ENCODE peak calls at places on chromosomes 13 and 19, in seven cellular contexts. One of them, this sample, is unnamed.

GRCh38 chr19:29678484-29679106 is 13.3 kb downstream of the PLEKHF1 start:
- DNase-seq in fibroblast of the aortic adventitia: no peak
- DNase-seq in A549: no peak
- DNase-seq in foreskin fibroblast: peak; percentile 71
- DNase-seq in AG04450: no peak
- DNase-seq in tibial artery: peak; percentile 86
- DNase-seq in WERI-Rb-1: no peak
- DNase-seq in this sample: no peak

GRCh38 chr13:64278493-64278892 is 2862.8 kb upstream of the PCDH20 start:
- DNase-seq in fibroblast of the aortic adventitia: peak; percentile 70
- DNase-seq in A549: no peak
- DNase-seq in foreskin fibroblast: peak; percentile 56
- DNase-seq in AG04450: peak; percentile 3
- DNase-seq in tibial artery: no peak
- DNase-seq in WERI-Rb-1: no peak
- DNase-seq in this sample: peak; percentile 57

GRCh38 chr19:45324349-45324907 is 1.8 kb upstream of the CKM start:
- DNase-seq in fibroblast of the aortic adventitia: no peak
- DNase-seq in A549: no peak
- DNase-seq in foreskin fibroblast: no peak
- DNase-seq in AG04450: no peak
- DNase-seq in tibial artery: no peak
- DNase-seq in WERI-Rb-1: peak; percentile 37
- DNase-seq in this sample: no peak

GRCh38 chr19:33564836-33565338 is 43.3 kb upstream of the PEPD start:
- DNase-seq in fibroblast of the aortic adventitia: no peak
- DNase-seq in A549: no peak
- DNase-seq in foreskin fibroblast: no peak
- DNase-seq in AG04450: no peak
- DNase-seq in tibial artery: no peak
- DNase-seq in WERI-Rb-1: no peak
- DNase-seq in this sample: no peak

GRCh38 chr19:10006752-10007323 is 3.5 kb downstream of the COL5A3 start:
- DNase-seq in fibroblast of the aortic adventitia: no peak
- DNase-seq in A549: no peak
- DNase-seq in foreskin fibroblast: no peak
- DNase-seq in AG04450: no peak
- DNase-seq in tibial artery: no peak
- DNase-seq in WERI-Rb-1: no peak
- DNase-seq in this sample: no peak

GRCh38 chr19:45715139-45715538 is 15.6 kb downstream of the FBXO46 start:
- DNase-seq in fibroblast of the aortic adventitia: no peak
- DNase-seq in A549: no peak
- DNase-seq in foreskin fibroblast: peak; percentile 22
- DNase-seq in AG04450: no peak
- DNase-seq in tibial artery: no peak
- DNase-seq in WERI-Rb-1: no peak
- DNase-seq in this sample: no peak

GRCh38 chr19:52190679-52191293 is 934 bp downstream of the PPP2R1A start:
- DNase-seq in fibroblast of the aortic adventitia: peak; percentile 43
- DNase-seq in A549: no peak
- DNase-seq in foreskin fibroblast: peak; percentile 55
- DNase-seq in AG04450: no peak
- DNase-seq in tibial artery: no peak
- DNase-seq in WERI-Rb-1: peak; percentile 15
- DNase-seq in this sample: peak; percentile 45

GRCh38 chr19:48900477-48901452 is 653 bp downstream of the NUCB1 start:
- DNase-seq in fibroblast of the aortic adventitia: peak; percentile 61
- DNase-seq in A549: no peak
- DNase-seq in foreskin fibroblast: peak; percentile 60
- DNase-seq in AG04450: no peak
- DNase-seq in tibial artery: no peak
- DNase-seq in WERI-Rb-1: no peak
- DNase-seq in this sample: peak; percentile 61

GRCh38 chr13:46100191-46100877 is 4.5 kb downstream of the CPB2 start:
- DNase-seq in fibroblast of the aortic adventitia: no peak
- DNase-seq in A549: no peak
- DNase-seq in foreskin fibroblast: peak; percentile 6
- DNase-seq in AG04450: no peak
- DNase-seq in tibial artery: no peak
- DNase-seq in WERI-Rb-1: no peak
- DNase-seq in this sample: peak; percentile 11

GRCh38 chr13:100461309-100462035 is 127.1 kb downstream of the GGACT start:
- DNase-seq in fibroblast of the aortic adventitia: no peak
- DNase-seq in A549: no peak
- DNase-seq in foreskin fibroblast: peak; percentile 11
- DNase-seq in AG04450: no peak
- DNase-seq in tibial artery: no peak
- DNase-seq in WERI-Rb-1: no peak
- DNase-seq in this sample: no peak

DNA sequence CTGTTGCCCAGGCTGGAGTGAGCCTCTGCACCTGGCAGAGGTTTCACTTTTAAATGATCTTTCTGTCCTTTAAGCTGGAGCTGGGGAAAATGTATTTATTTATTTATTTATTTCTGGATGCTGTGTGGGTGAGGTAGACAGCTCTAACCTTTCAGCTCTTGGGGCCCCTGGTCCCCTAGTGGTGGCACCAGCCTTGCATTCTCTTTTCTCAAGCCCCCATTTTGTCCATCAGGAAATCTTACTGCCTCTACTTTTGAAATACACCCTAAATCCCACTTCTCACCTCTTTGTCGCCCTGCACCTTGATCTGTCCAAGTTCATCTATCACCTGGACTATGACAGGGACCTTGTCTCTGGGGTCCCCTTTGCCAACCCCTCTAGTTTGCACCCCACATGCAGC is 2.1 kb upstream of the B9D2 start:
- DNase-seq in fibroblast of the aortic adventitia: no peak
- DNase-seq in A549: peak; percentile 78
- DNase-seq in foreskin fibroblast: no peak
- DNase-seq in AG04450: no peak
- DNase-seq in tibial artery: no peak
- DNase-seq in WERI-Rb-1: no peak
- DNase-seq in this sample: no peak
- TF ChIP-seq CTCF in fibroblast of the aortic adventitia: peak; percentile 29
- TF ChIP-seq CTCF in A549: peak; percentile 26
- TF ChIP-seq CTCF in foreskin fibroblast: no peak
- TF ChIP-seq CTCF in AG04450: peak; percentile 26
- TF ChIP-seq CTCF in tibial artery: no peak
- TF ChIP-seq CTCF in WERI-Rb-1: peak; percentile 16
- TF ChIP-seq CTCF in this sample: peak; percentile 5

GRCh38 chr13:26760835-26761582 is 423 bp upstream of the GPR12 start:
- DNase-seq in fibroblast of the aortic adventitia: no peak
- DNase-seq in A549: no peak
- DNase-seq in foreskin fibroblast: peak; percentile 5
- DNase-seq in AG04450: no peak
- DNase-seq in tibial artery: no peak
- DNase-seq in WERI-Rb-1: no peak
- DNase-seq in this sample: no peak

GRCh38 chr13:26758496-26759155 is 2.0 kb downstream of the GPR12 start:
- DNase-seq in fibroblast of the aortic adventitia: no peak
- DNase-seq in A549: no peak
- DNase-seq in foreskin fibroblast: no peak
- DNase-seq in AG04450: no peak
- DNase-seq in tibial artery: no peak
- DNase-seq in WERI-Rb-1: no peak
- DNase-seq in this sample: no peak

GRCh38 chr13:26759156-26759906 is 1.3 kb downstream of the GPR12 start:
- DNase-seq in fibroblast of the aortic adventitia: no peak
- DNase-seq in A549: no peak
- DNase-seq in foreskin fibroblast: peak; percentile 3
- DNase-seq in AG04450: no peak
- DNase-seq in tibial artery: no peak
- DNase-seq in WERI-Rb-1: no peak
- DNase-seq in this sample: no peak

DNA sequence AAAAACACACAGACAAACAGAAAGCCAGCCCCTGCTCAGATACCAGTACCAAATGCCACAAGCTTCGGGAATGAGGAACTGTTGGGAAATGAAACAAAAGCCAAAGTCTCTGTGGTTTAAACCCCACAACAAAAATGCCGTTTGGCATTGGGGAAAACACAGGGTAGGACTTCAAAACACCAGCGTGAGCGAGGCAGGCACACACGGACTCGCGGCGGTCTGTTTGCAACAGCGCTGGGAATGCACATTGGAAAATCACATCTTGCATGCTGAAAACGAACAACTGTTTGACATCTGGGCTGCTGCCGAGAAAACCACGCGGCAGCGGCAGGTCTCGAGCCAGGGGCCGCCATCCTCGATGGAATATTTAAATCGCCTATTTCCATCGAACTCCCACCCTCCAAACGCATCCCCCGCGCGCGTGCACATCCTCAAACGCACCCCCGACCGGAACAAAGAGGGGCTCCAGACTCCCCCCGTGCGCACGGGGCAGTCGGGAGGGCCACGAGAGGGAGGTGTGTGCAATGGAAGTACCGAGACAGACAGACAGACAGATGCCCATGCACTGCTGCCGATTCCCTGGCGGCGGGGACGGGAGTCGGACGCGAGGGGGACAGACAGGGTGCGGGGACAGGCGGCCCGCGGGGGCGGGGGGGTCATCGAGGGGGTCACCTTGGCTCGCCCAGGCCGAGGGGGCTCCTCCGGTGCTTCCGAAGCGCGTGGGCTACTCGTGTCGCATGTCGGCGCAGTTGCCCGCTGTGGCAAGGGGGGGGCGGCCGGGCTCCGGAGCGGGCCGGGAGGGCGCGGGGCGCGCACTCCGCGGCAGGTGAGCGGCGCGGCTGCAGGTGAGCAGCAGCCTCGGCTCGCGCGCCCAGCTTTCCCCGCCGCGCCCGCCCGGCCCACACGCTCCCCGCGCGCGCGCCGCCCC is at the start of gene GPR12:
- DNase-seq in fibroblast of the aortic adventitia: peak; percentile 11
- DNase-seq in A549: no peak
- DNase-seq in foreskin fibroblast: peak; percentile 39
- DNase-seq in AG04450: no peak
- DNase-seq in tibial artery: no peak
- DNase-seq in WERI-Rb-1: peak; percentile 44
- DNase-seq in this sample: peak; percentile 6
- H3K4me3 ChIP-seq in fibroblast of the aortic adventitia: peak within 1 kb of the TSS; percentile 4
- H3K4me3 ChIP-seq in A549: peak within 1 kb of the TSS; percentile 23
- H3K4me3 ChIP-seq in foreskin fibroblast: peak within 1 kb of the TSS; percentile 24
- H3K4me3 ChIP-seq in AG04450: no peak within 1 kb of the TSS
- H3K4me3 ChIP-seq in tibial artery: peak within 1 kb of the TSS; percentile 45
- H3K4me3 ChIP-seq in WERI-Rb-1: peak within 1 kb of the TSS; percentile 59
- H3K4me3 ChIP-seq in this sample: no peak within 1 kb of the TSS

GRCh38 chr13:110310541-110311491 is 3.7 kb downstream of the COL4A2 start:
- DNase-seq in fibroblast of the aortic adventitia: no peak
- DNase-seq in A549: no peak
- DNase-seq in foreskin fibroblast: no peak
- DNase-seq in AG04450: no peak
- DNase-seq in tibial artery: no peak
- DNase-seq in WERI-Rb-1: peak; percentile 6
- DNase-seq in this sample: no peak

GRCh38 chr13:110308377-110309158 is 1.5 kb downstream of the COL4A2 start:
- DNase-seq in fibroblast of the aortic adventitia: no peak
- DNase-seq in A549: no peak
- DNase-seq in foreskin fibroblast: peak; percentile 79
- DNase-seq in AG04450: no peak
- DNase-seq in tibial artery: no peak
- DNase-seq in WERI-Rb-1: peak; percentile 8
- DNase-seq in this sample: peak; percentile 83

GRCh38 chr13:110309661-110310524 is 2.8 kb downstream of the COL4A2 start:
- DNase-seq in fibroblast of the aortic adventitia: no peak
- DNase-seq in A549: no peak
- DNase-seq in foreskin fibroblast: no peak
- DNase-seq in AG04450: no peak
- DNase-seq in tibial artery: no peak
- DNase-seq in WERI-Rb-1: peak; percentile 3
- DNase-seq in this sample: no peak

GRCh38 chr13:110307697-110308376 is 753 bp downstream of the COL4A2 start:
- DNase-seq in fibroblast of the aortic adventitia: peak; percentile 66
- DNase-seq in A549: no peak
- DNase-seq in foreskin fibroblast: peak; percentile 65
- DNase-seq in AG04450: no peak
- DNase-seq in tibial artery: no peak
- DNase-seq in WERI-Rb-1: peak; percentile 62
- DNase-seq in this sample: no peak

GRCh38 chr13:110309159-110309476 is 2.0 kb downstream of the COL4A2 start:
- DNase-seq in fibroblast of the aortic adventitia: peak; percentile 11
- DNase-seq in A549: no peak
- DNase-seq in foreskin fibroblast: no peak
- DNase-seq in AG04450: no peak
- DNase-seq in tibial artery: no peak
- DNase-seq in WERI-Rb-1: no peak
- DNase-seq in this sample: no peak
- TF ChIP-seq CTCF in fibroblast of the aortic adventitia: no peak
- TF ChIP-seq CTCF in A549: no peak
- TF ChIP-seq CTCF in foreskin fibroblast: no peak
- TF ChIP-seq CTCF in AG04450: no peak
- TF ChIP-seq CTCF in tibial artery: no peak
- TF ChIP-seq CTCF in WERI-Rb-1: no peak
- TF ChIP-seq CTCF in this sample: no peak

DNA sequence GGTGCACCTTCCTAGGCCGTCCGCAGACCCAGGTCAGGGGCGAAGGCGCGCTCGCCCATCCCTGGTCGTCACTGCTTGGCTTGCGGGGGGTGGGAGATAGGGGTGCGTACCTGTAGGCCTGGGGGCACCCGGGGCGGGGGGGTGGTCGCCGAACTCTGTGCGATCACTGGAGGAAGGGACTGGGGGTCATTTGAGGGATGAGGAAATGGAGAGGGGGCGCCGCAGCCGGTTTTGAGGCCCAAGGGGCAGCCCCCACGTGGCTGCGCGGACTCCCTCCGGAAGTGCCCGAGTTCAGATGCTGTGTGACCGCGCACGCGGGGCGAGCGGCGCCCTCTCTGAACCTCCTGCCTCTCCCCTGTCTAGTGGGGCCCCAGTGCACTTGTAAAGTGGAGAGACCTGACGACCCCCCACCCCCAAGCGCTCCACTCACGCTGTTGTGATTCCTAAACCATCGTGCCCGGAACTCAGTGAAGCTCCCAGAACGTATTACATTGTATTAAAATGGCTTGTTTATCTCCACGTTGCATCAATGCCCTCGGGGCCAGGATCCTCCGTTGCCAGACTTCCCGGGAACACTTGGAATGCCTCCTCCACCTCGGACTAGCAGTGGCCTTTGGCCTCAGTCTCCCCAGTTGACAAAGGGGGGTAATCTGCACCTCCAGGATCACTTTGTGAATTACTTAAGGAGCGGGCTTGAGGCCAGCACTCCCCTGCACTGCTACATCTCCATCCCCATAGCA is 3.0 kb upstream of the NANOS3 start:
- DNase-seq in fibroblast of the aortic adventitia: no peak
- DNase-seq in A549: no peak
- DNase-seq in foreskin fibroblast: peak; percentile 45
- DNase-seq in AG04450: no peak
- DNase-seq in tibial artery: no peak
- DNase-seq in WERI-Rb-1: no peak
- DNase-seq in this sample: no peak
- H3K4me3 ChIP-seq in fibroblast of the aortic adventitia: no peak overlapping the region
- H3K4me3 ChIP-seq in A549: no peak overlapping the region
- H3K4me3 ChIP-seq in foreskin fibroblast: no peak overlapping the region
- H3K4me3 ChIP-seq in AG04450: no peak overlapping the region
- H3K4me3 ChIP-seq in tibial artery: no peak overlapping the region
- H3K4me3 ChIP-seq in WERI-Rb-1: no peak overlapping the region
- H3K4me3 ChIP-seq in this sample: no peak overlapping the region